ENCODE peak calls at places on chromosomes 3 and 15, in nine cellular contexts. I is ureter; N is stimulated activated CD4-positive, alpha-beta T cell treated with anti-CD3 and anti-CD28 coated beads, Interleukin-12 subunit alpha, Interleukin-12 subunit beta, amount 100 ng/mL, for 48 hours; S is caudate nucleus; V is CD4-positive, alpha-beta memory T cell; B is T1000; F is Peyer's patch; O is Kasumi-1; A is HT1080. P is an unnamed sample.

GRCh38 chr3:126329927-126330725 is 27.1 kb downstream of the KLF15 start:
- DNase-seq in I (no peak), O (no peak), N (no peak), A (no peak), V (no peak), S (no peak), F (peak; percentile 31), B (no peak), P (peak; percentile 1)

GRCh38 chr15:68995754-68996141 is 18.7 kb upstream of the NOX5 start:
- DNase-seq in O (no peak), N (no peak), I (no peak), F (no peak), V (no peak), B (no peak), A (no peak), S (no peak), P (no peak)

GRCh38 chr15:89129123-89129815 is 41.0 kb downstream of the ABHD2 start:
- DNase-seq in F (peak; percentile 74), N (peak; percentile 32), V (peak; percentile 48), B (no peak), A (peak; percentile 41), I (no peak), O (no peak), S (no peak), P (peak; percentile 66)

GRCh38 chr15:99931703-99932603 is 198.7 kb upstream of the LYSMD4 start:
- DNase-seq in I (no peak), O (no peak), N (no peak), S (no peak), F (no peak), B (peak; percentile 9), V (no peak), A (peak; percentile 66), P (no peak)

GRCh38 chr3:183108002-183108449 is 8.7 kb upstream of the MCCC1 start:
- DNase-seq in S (no peak), O (peak; percentile 28), F (no peak), I (no peak), A (no peak), B (no peak), N (no peak), V (no peak), P (no peak)

GRCh38 chr3:80733522-80734176 is 965.9 kb upstream of the ROBO1 start:
- DNase-seq in I (peak; percentile 68), V (no peak), N (no peak), S (no peak), F (no peak), O (peak; percentile 57), A (peak; percentile 67), B (peak; percentile 8), P (peak; percentile 65)

GRCh38 chr3:178618197-178618596 is 82.0 kb downstream of the KCNMB2 start:
- DNase-seq in F (no peak), S (no peak), V (no peak), O (no peak), A (peak; percentile 60), I (no peak), N (no peak), B (no peak), P (no peak)

GRCh38 chr3:15258720-15259119 is 52.7 kb downstream of the CAPN7 start:
- DNase-seq in A (no peak), I (no peak), B (no peak), O (no peak), V (no peak), F (no peak), N (no peak), S (no peak), P (no peak)

GRCh38 chr3:150775001-150775599 is 12.1 kb upstream of the SIAH2 start:
- DNase-seq in I (no peak), N (no peak), V (no peak), B (no peak), A (peak; percentile 37), F (no peak), O (no peak), S (no peak), P (no peak)

GRCh38 chr3:98012974-98013373 is 22.1 kb downstream of the GABRR3 start:
- DNase-seq in I (no peak), V (no peak), A (no peak), B (no peak), O (no peak), S (no peak), F (no peak), N (no peak), P (no peak)

GRCh38 chr3:39143051-39143885 is 10.1 kb downstream of the CSRNP1 start:
- DNase-seq in S (no peak), N (no peak), I (no peak), F (peak; percentile 40), B (no peak), V (no peak), A (no peak), O (no peak), P (no peak)

P was measured in transverse colon.